ENCODE peak calls at places on chromosomes 1 and 21, in four cellular contexts. Z is dermis microvascular lymphatic vessel endothelial cell, W is coronary artery, E is HuH-7. Q is an unnamed sample.

GRCh38 chr1:162235261-162235780 is 141.3 kb downstream of the SPATA46 start:
- DNase-seq in E (no peak), W (no peak), Z (no peak), Q (no peak)

GRCh38 chr1:218304281-218305039 is 19.4 kb downstream of the RRP15 start:
- DNase-seq in W (no peak), Z (no peak), E (no peak), Q (peak)

GRCh38 chr1:34739613-34740012 is 15.2 kb upstream of the GJB5 start:
- DNase-seq in Z (no peak), E (no peak), W (no peak), Q (no peak)

GRCh38 chr1:210448293-210448892 is 119.7 kb downstream of the HHAT start:
- DNase-seq in Z (peak), E (peak), W (no peak), Q (no peak)

GRCh38 chr21:35512321-35512720 is 463.2 kb upstream of the RUNX1 start:
- DNase-seq in E (no peak), W (no peak), Z (no peak), Q (no peak)

GRCh38 chr1:85894651-85895050 is 186.4 kb upstream of the ZNHIT6 start:
- DNase-seq in W (no peak), E (peak), Z (peak), Q (peak)

GRCh38 chr1:206930210-206930798 is 8.6 kb upstream of the FCMR start:
- DNase-seq in W (no peak), E (no peak), Z (no peak), Q (no peak)

GRCh38 chr21:30962013-30962412 is 76.3 kb downstream of the KRTAP19-8 start:
- DNase-seq in W (no peak), E (peak), Z (no peak), Q (no peak)

GRCh38 chr1:168671782-168672181 is 57.2 kb downstream of the DPT start:
- DNase-seq in Z (no peak), E (no peak), W (no peak), Q (no peak)

GRCh38 chr1:21552715-21553114 is 43.5 kb downstream of the ALPL start:
- DNase-seq in Z (no peak), W (no peak), E (no peak), Q (no peak)

GRCh38 chr21:36422279-36423098 is 37.3 kb downstream of the CHAF1B start:
- DNase-seq in W (no peak), E (peak), Z (peak), Q (peak)

GRCh38 chr1:228341814-228342626 is 64.6 kb downstream of the TRIM11 start:
- DNase-seq in E (no peak), W (peak), Z (no peak), Q (peak)

GRCh38 chr1:114111731-114112661 is 41.7 kb downstream of the SYT6 start:
- DNase-seq in E (no peak), Z (no peak), W (no peak), Q (no peak)

GRCh38 chr1:43506233-43506632 is 24.4 kb upstream of the PTPRF start:
- DNase-seq in E (no peak), Z (no peak), W (no peak), Q (no peak)

GRCh38 chr1:12565094-12565965 is 52.7 kb downstream of the DHRS3 start:
- DNase-seq in E (no peak), Z (no peak), W (no peak), Q (no peak)